ENCODE peak calls at places on chromosomes 16 and 17, in five cellular contexts. V is HCT116, W is GM12878, Q is SK-N-SH, E is K562. U is an unnamed sample.

GRCh38 chr17:40111221-40112128 is 10.3 kb upstream of the MSL1 start:
- DNase-seq in W (no peak), E (peak), Q (peak), V (peak), U (peak)

GRCh38 chr17:65742433-65743312 is 181.2 kb upstream of the AXIN2 start:
- DNase-seq in E (no peak), Q (peak), W (no peak), V (peak), U (peak)

GRCh38 chr17:32822996-32823395 is 53.9 kb downstream of the MYO1D start:
- DNase-seq in Q (peak), V (no peak), W (no peak), E (no peak), U (no peak)

GRCh38 chr16:89880477-89881367 is 7.3 kb downstream of the TCF25 start:
- DNase-seq in E (no peak), W (no peak), Q (no peak), V (no peak), U (no peak)

GRCh38 chr17:6162216-6162615 is 92.0 kb downstream of the WSCD1 start:
- DNase-seq in Q (no peak), V (no peak), W (no peak), E (no peak), U (no peak)

GRCh38 chr16:86580063-86580797 is 1.9 kb downstream of the FOXL1 start:
- DNase-seq in V (no peak), W (no peak), Q (no peak), E (no peak), U (no peak)

GRCh38 chr17:81419333-81419885 is 24.2 kb downstream of the BAHCC1 start:
- DNase-seq in V (peak), E (peak), Q (peak), W (no peak), U (no peak)

GRCh38 chr17:35002876-35003551 is 22.7 kb downstream of the LIG3 start:
- DNase-seq in E (no peak), W (no peak), Q (no peak), V (no peak), U (no peak)

GRCh38 chr17:45093444-45094110 is 32.5 kb downstream of the NMT1 start:
- DNase-seq in W (no peak), Q (no peak), E (no peak), V (no peak), U (no peak)

GRCh38 chr17:74619077-74619673 is 4.4 kb downstream of the CD300E start:
- DNase-seq in E (no peak), V (no peak), Q (no peak), W (no peak), U (no peak)

GRCh38 chr16:70714526-70715112 is 28.8 kb upstream of the MTSS2 start:
- DNase-seq in W (no peak), E (no peak), Q (no peak), V (no peak), U (no peak)

GRCh38 chr17:1180434-1180742 is 607 bp upstream of the ABR start:
- DNase-seq in W (no peak), V (no peak), E (no peak), Q (no peak), U (no peak)

GRCh38 chr17:6915620-6916019 is 80.2 kb upstream of the ALOX12 start:
- DNase-seq in V (no peak), Q (no peak), E (peak), W (no peak), U (no peak)

GRCh38 chr16:80852261-80852872 is 48.0 kb upstream of the CDYL2 start:
- DNase-seq in V (peak), W (no peak), E (peak), Q (peak), U (peak)

GRCh38 chr17:77451894-77452852 is 311.4 kb downstream of the SEC14L1 start:
- DNase-seq in E (peak), Q (peak), W (no peak), V (no peak), U (peak)

GRCh38 chr17:48462946-48463345 is 32.9 kb upstream of the SKAP1 start:
- DNase-seq in V (no peak), W (no peak), E (no peak), Q (no peak), U (no peak)

GRCh38 chr17:17021194-17021863 is 20.9 kb upstream of the MPRIP start:
- DNase-seq in E (peak), Q (no peak), W (no peak), V (no peak), U (peak)

GRCh38 chr16:51553314-51553713 is 402.2 kb upstream of the SALL1 start:
- DNase-seq in E (no peak), Q (no peak), V (no peak), W (no peak), U (no peak)

GRCh38 chr17:39473310-39473709 is 12.0 kb downstream of the CDK12 start:
- DNase-seq in W (no peak), V (no peak), E (no peak), Q (no peak), U (no peak)

GRCh38 chr17:38868095-38868967 is 1.5 kb upstream of the LASP1 start:
- DNase-seq in W (peak), E (peak), V (no peak), Q (no peak), U (peak)

GRCh38 chr16:25586826-25587225 is 104.9 kb upstream of the HS3ST4 start:
- DNase-seq in Q (no peak), E (no peak), V (no peak), W (no peak), U (no peak)

GRCh38 chr16:3810198-3810664 is 70.3 kb downstream of the CREBBP start:
- DNase-seq in W (peak), Q (no peak), V (no peak), E (no peak), U (no peak)

DNA sequence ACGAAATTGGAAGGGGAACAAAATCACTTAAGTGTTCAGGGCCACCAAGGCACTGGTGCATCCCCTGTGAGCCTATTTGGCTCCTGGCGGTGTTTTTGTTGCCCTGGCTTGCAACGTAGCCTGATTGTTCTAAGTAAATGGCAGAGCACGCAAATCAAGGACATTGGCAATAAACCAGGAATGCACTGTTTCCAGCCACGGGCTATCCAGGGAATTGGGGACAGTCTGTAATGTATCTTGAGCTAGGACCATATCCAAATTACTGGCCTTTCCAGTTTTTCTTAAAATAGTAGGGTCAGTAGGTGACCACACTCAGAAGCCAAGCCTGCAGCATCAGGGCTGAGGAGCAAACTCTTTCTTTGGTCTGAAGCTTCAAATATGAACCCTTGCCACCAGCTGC is 734.0 kb downstream of the MAF start:
- DNase-seq in E (no peak), V (no peak), W (no peak), Q (no peak), U (no peak)
- TF ChIP-seq REST in E (no peak), V (no peak), W (no peak), Q (no peak), U (no peak)

GRCh38 chr16:49457196-49457595 is 83.6 kb downstream of the C16orf78 start:
- DNase-seq in E (no peak), V (no peak), W (no peak), Q (no peak), U (no peak)

GRCh38 chr16:49455991-49456745 is 82.6 kb downstream of the C16orf78 start:
- DNase-seq in W (no peak), E (no peak), V (no peak), Q (no peak), U (no peak)

GRCh38 chr16:49458221-49458620 is 84.6 kb downstream of the C16orf78 start:
- DNase-seq in W (no peak), V (no peak), E (no peak), Q (no peak), U (no peak)

GRCh38 chr16:49455181-49455990 is 81.8 kb downstream of the C16orf78 start:
- DNase-seq in W (no peak), E (no peak), Q (no peak), V (no peak), U (no peak)

DNA sequence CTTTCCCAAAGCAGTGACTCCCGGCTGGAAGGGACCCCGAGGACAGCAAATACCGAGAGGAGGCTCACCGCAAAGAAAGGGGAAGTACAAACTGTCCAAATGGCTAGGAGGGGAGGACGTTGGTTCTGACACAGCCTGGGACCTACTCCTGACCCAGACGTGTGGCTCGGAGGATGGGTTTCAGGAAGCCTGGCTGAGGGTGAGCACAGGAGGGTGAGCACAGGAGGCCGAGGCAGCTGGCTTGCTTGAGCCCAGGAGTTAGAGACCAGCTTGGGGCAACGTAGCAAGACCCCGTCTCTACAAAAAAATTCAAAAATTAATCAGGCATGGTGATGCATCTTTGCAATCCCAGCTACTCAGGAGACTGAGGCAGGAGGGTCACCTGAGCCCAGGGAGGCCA is 83.2 kb downstream of the C16orf78 start:
- DNase-seq in E (no peak), W (no peak), Q (no peak), V (no peak), U (no peak)
- TF ChIP-seq MAX in E (no peak), W (no peak), Q (no peak), V (no peak), U (no peak)

GRCh38 chr16:57483725-57484514 is 2.4 kb downstream of the DOK4 start:
- DNase-seq in W (no peak), V (no peak), Q (peak), E (no peak), U (no peak)

GRCh38 chr16:57486858-57487834 is 853 bp upstream of the DOK4 start:
- DNase-seq in Q (no peak), W (no peak), V (no peak), E (no peak), U (no peak)

GRCh38 chr16:57484515-57485005 is 1.7 kb downstream of the DOK4 start:
- DNase-seq in E (no peak), V (no peak), W (no peak), Q (no peak), U (no peak)

GRCh38 chr16:57485091-57485915 is 990 bp downstream of the DOK4 start:
- DNase-seq in Q (no peak), V (no peak), W (no peak), E (no peak), U (no peak)

GRCh38 chr16:57485916-57486857 is at the start of gene DOK4:
- DNase-seq in V (no peak), Q (peak), E (peak), W (no peak), U (no peak)
- TF ChIP-seq SIN3A in V (no peak), Q (no peak), E (no peak), W (no peak), U (peak)

GRCh38 chr17:13538841-13539411 is 62.8 kb downstream of the HS3ST3A1 start:
- DNase-seq in E (peak), V (no peak), Q (no peak), W (no peak), U (no peak)

GRCh38 chr17:13539421-13539820 is 62.3 kb downstream of the HS3ST3A1 start:
- DNase-seq in Q (no peak), V (no peak), E (no peak), W (no peak), U (no peak)

GRCh38 chr17:13542612-13543011 is 59.1 kb downstream of the HS3ST3A1 start:
- DNase-seq in W (no peak), V (no peak), Q (no peak), E (no peak), U (no peak)

GRCh38 chr17:13540546-13540945 is 61.2 kb downstream of the HS3ST3A1 start:
- DNase-seq in E (no peak), V (no peak), Q (no peak), W (no peak), U (no peak)

GRCh38 chr17:13541032-13541480 is 60.7 kb downstream of the HS3ST3A1 start:
- DNase-seq in E (peak), V (peak), Q (no peak), W (no peak), U (no peak)
- TF ChIP-seq REST in E (no peak), V (no peak), Q (peak), W (no peak), U (no peak)

GRCh38 chr16:21211486-21211885 is at the start of gene ZP2:
- DNase-seq in V (no peak), W (no peak), E (no peak), Q (no peak), U (no peak)
- TF ChIP-seq MAX in V (no peak), W (no peak), E (no peak), Q (no peak), U (no peak)

U was measured in HepG2.